ENCODE peak calls at places on chromosomes 6 and 20, in ten cellular contexts. H is astrocyte of the spinal cord; E is NCI-H2081; G is activated T-helper 1 cell treated with Interleukin-2 at 50 U/mL for 16 hours; N is IMR-90; R is LHCN-M2; O is uterus; Q is HEK293T; T is AG08396; W is stimulated activated CD4-positive, alpha-beta T cell treated with anti-CD3 and anti-CD28 coated beads, TNF-alpha, amount 100 ng/mL, for 48 hours. D is an unnamed sample.

GRCh38 chr6:36964349-36964748 is 9.8 kb downstream of the PI16 start:
- DNase-seq in H (no peak), E (no peak), G (no peak), N (no peak), R (no peak), O (no peak), Q (no peak), T (no peak), W (no peak), D (no peak)

GRCh38 chr6:11317885-11318771 is 85.7 kb upstream of the NEDD9 start:
- DNase-seq in H (peak), E (no peak), G (peak), N (peak), R (peak), O (peak), Q (no peak), T (peak), W (peak), D (peak)

GRCh38 chr20:58374906-58375760 is 13.9 kb upstream of the VAPB start:
- DNase-seq in H (peak), E (no peak), G (no peak), N (peak), R (no peak), O (no peak), Q (no peak), T (peak), W (no peak), D (no peak)

GRCh38 chr20:39605908-39606307 is 643.8 kb downstream of the DHX35 start:
- DNase-seq in H (no peak), E (no peak), G (no peak), N (no peak), R (no peak), O (no peak), Q (no peak), T (no peak), W (no peak), D (no peak)

GRCh38 chr6:15152720-15153119 is 93.1 kb upstream of the JARID2 start:
- DNase-seq in H (no peak), E (no peak), G (no peak), N (no peak), R (no peak), O (no peak), Q (no peak), T (no peak), W (no peak), D (no peak)

GRCh38 chr6:15824851-15825250 is 162.0 kb upstream of the DTNBP1 start:
- DNase-seq in H (no peak), E (no peak), G (no peak), N (no peak), R (no peak), O (no peak), Q (no peak), T (no peak), W (no peak), D (no peak)

GRCh38 chr6:70592391-70593117 is 25.8 kb downstream of the SDHAF4 start:
- DNase-seq in H (no peak), E (no peak), G (no peak), N (no peak), R (no peak), O (no peak), Q (no peak), T (no peak), W (no peak), D (no peak)

GRCh38 chr20:58048096-58048702 is 180.3 kb downstream of the ANKRD60 start:
- DNase-seq in H (peak), E (no peak), G (no peak), N (peak), R (peak), O (no peak), Q (peak), T (peak), W (no peak), D (no peak)

GRCh38 chr6:169529931-169530761 is 171.7 kb downstream of the WDR27 start:
- DNase-seq in H (peak), E (no peak), G (no peak), N (peak), R (peak), O (peak), Q (no peak), T (peak), W (no peak), D (no peak)

GRCh38 chr6:113076116-113076515 is 729.0 kb downstream of the RFPL4B start:
- DNase-seq in H (no peak), E (no peak), G (no peak), N (no peak), R (no peak), O (no peak), Q (no peak), T (no peak), W (no peak), D (no peak)

GRCh38 chr20:51594206-51594998 is 51.9 kb upstream of the NFATC2 start:
- DNase-seq in H (no peak), E (no peak), G (no peak), N (no peak), R (no peak), O (peak), Q (no peak), T (no peak), W (no peak), D (no peak)

GRCh38 chr6:163958646-163959045 is 544.1 kb downstream of the QKI start:
- DNase-seq in H (peak), E (no peak), G (no peak), N (peak), R (no peak), O (no peak), Q (no peak), T (peak), W (no peak), D (no peak)

GRCh38 chr6:130385059-130385695 is 19.4 kb downstream of the TMEM200A start:
- DNase-seq in H (no peak), E (no peak), G (no peak), N (no peak), R (no peak), O (no peak), Q (no peak), T (no peak), W (no peak), D (no peak)

GRCh38 chr6:71388068-71388744 is 99.6 kb downstream of the OGFRL1 start:
- DNase-seq in H (no peak), E (no peak), G (no peak), N (no peak), R (no peak), O (no peak), Q (no peak), T (no peak), W (no peak), D (no peak)

GRCh38 chr6:104182811-104183210 is 676.9 kb downstream of the HACE1 start:
- DNase-seq in H (peak), E (no peak), G (no peak), N (no peak), R (no peak), O (no peak), Q (no peak), T (no peak), W (no peak), D (no peak)

GRCh38 chr20:19885981-19886665 is 128.1 kb downstream of the RIN2 start:
- DNase-seq in H (no peak), E (no peak), G (no peak), N (peak), R (no peak), O (peak), Q (no peak), T (peak), W (no peak), D (no peak)

GRCh38 chr6:131954099-131954774 is 3.1 kb upstream of the CCN2 start:
- DNase-seq in H (no peak), E (no peak), G (no peak), N (peak), R (peak), O (no peak), Q (no peak), T (no peak), W (no peak), D (no peak)

GRCh38 chr6:157791461-157791860 is 31.6 kb upstream of the SNX9 start:
- DNase-seq in H (no peak), E (no peak), G (no peak), N (no peak), R (no peak), O (no peak), Q (no peak), T (no peak), W (no peak), D (no peak)

D was measured in effector memory CD4-positive, alpha-beta T cell.